ENCODE peak calls at places on chromosomes 1 and 21, in seven cellular contexts. G is GM23338, P is sigmoid colon, B is K562, T is prostate gland, X is breast epithelium, I is Panc1. H is an unnamed sample. For H3K27me3, the result is how much of the 10 kb centered on the place peaks cover.

GRCh38 chr1:156101880-156102279 is 12.6 kb upstream of the LMNA start:
- DNase-seq in G (no peak), T (no peak), P (peak), B (no peak), X (no peak), I (no peak), H (no peak)

GRCh38 chr21:36217711-36218110 is 61.1 kb downstream of the DOP1B start:
- DNase-seq in X (no peak), G (no peak), T (no peak), I (no peak), B (no peak), P (no peak), H (no peak)

GRCh38 chr1:199550384-199551067 is 477.0 kb upstream of the NR5A2 start:
- DNase-seq in P (no peak), I (no peak), B (no peak), G (no peak), X (no peak), T (no peak), H (no peak)

GRCh38 chr21:28822882-28823335 is 169.8 kb downstream of the LTN1 start:
- DNase-seq in T (peak), X (no peak), B (no peak), G (no peak), I (no peak), P (no peak), H (no peak)

GRCh38 chr1:83860506-83861221 is 138.3 kb downstream of the TTLL7 start:
- DNase-seq in B (peak), G (peak), X (peak), I (peak), P (peak), T (peak), H (peak)

GRCh38 chr1:97082160-97082848 is 360.7 kb downstream of the PTBP2 start:
- DNase-seq in X (no peak), B (no peak), G (no peak), P (no peak), T (no peak), I (no peak), H (no peak)

GRCh38 chr1:221335161-221336101 is 406.5 kb downstream of the DUSP10 start:
- DNase-seq in T (no peak), P (peak), B (no peak), G (no peak), I (no peak), X (no peak), H (no peak)

GRCh38 chr1:161389691-161390558 is 22.2 kb upstream of the CFAP126 start:
- DNase-seq in T (peak), I (peak), P (peak), X (peak), B (peak), G (peak), H (peak)

GRCh38 chr1:158798531-158798930 is 17.5 kb upstream of the OR6N2 start:
- DNase-seq in B (no peak), T (no peak), G (no peak), P (no peak), X (no peak), I (no peak), H (no peak)

GRCh38 chr1:4081806-4082645 is 182.0 kb upstream of the C1orf174 start:
- DNase-seq in I (no peak), B (no peak), P (peak), T (no peak), G (no peak), X (peak), H (peak)

GRCh38 chr21:42763578-42764442 is 110.4 kb downstream of the PDE9A start:
- DNase-seq in P (no peak), G (no peak), I (no peak), B (peak), X (no peak), T (no peak), H (peak)

GRCh38 chr1:7606096-7606495 is 165.0 kb upstream of the VAMP3 start:
- DNase-seq in I (no peak), B (no peak), X (no peak), G (no peak), T (no peak), P (peak), H (peak)

GRCh38 chr1:33036526-33037503 is at the start of gene AK2:
- DNase-seq in G (peak), I (peak), B (peak), X (peak), P (peak), T (peak), H (peak)

GRCh38 chr1:54460861-54461382 is 54.7 kb upstream of the SSBP3 start:
- DNase-seq in B (no peak), X (no peak), P (peak), G (no peak), I (no peak), T (no peak), H (no peak)

GRCh38 chr1:38062361-38063288 is 16.0 kb upstream of the POU3F1 start:
- DNase-seq in T (no peak), B (no peak), P (no peak), G (no peak), I (no peak), X (no peak), H (no peak)

GRCh38 chr1:228141871-228142615 is 2.0 kb downstream of the GUK1 start:
- DNase-seq in B (no peak), P (peak), G (no peak), I (no peak), T (no peak), X (no peak), H (peak)

GRCh38 chr1:93629101-93630059 is 52.3 kb downstream of the BCAR3 start:
- DNase-seq in P (no peak), B (peak), G (peak), T (peak), I (peak), X (peak), H (no peak)

GRCh38 chr1:109498161-109498801 is 4.4 kb downstream of the CYB561D1 start:
- DNase-seq in T (no peak), I (no peak), B (peak), P (no peak), G (peak), X (no peak), H (no peak)

GRCh38 chr1:164645921-164646320 is 86.9 kb downstream of the PBX1 start:
- DNase-seq in B (no peak), I (no peak), X (no peak), T (no peak), P (no peak), G (no peak), H (no peak)

DNA sequence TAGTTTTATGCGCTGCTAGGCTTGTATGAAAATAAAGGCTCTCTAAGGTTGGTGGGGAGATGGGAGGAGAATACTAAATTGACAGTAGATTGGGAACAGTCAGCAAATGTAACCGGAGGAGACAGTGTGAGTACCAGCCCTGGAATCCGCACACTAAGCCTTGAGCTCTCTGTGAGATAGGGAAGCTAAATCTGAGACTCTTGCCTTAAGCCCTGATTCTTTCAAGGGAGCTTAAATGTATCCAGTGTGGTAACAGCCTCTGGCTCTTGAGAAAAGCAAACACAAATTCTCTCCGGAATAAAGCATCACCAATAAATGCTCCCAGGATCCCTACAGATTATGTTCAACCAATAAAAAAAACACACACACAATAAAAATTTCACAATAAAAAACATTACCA is 33.0 kb upstream of the PDPN start:
- DNase-seq in T (no peak), P (no peak), I (no peak), X (no peak), B (no peak), G (no peak), H (no peak)
- H3K4me3 ChIP-seq in T (no peak), P (no peak), I (no peak), X (no peak), B (no peak), G (no peak), H (no peak)

GRCh38 chr1:148315081-148315811 is 163.2 kb upstream of the NBPF11 start:
- DNase-seq in B (no peak), I (no peak), G (no peak), X (no peak), T (no peak), P (no peak), H (no peak)
- H3K27me3 ChIP-seq in B (under half), I (under half), G (half or more), X (under half), T (under half), P (half or more), H (under half)

GRCh38 chr1:26724938-26725337 is 29.1 kb downstream of the ARID1A start:
- DNase-seq in B (no peak), P (no peak), I (no peak), X (no peak), T (no peak), G (peak), H (no peak)

GRCh38 chr1:26726784-26727183 is 31.0 kb downstream of the ARID1A start:
- DNase-seq in B (no peak), T (no peak), G (no peak), X (no peak), I (no peak), P (no peak), H (no peak)

GRCh38 chr1:26724118-26724517 is 28.3 kb downstream of the ARID1A start:
- DNase-seq in P (no peak), G (no peak), I (no peak), X (no peak), B (no peak), T (no peak), H (no peak)

GRCh38 chr1:26721669-26722355 is 26.0 kb downstream of the ARID1A start:
- DNase-seq in I (no peak), B (peak), X (no peak), P (no peak), G (no peak), T (no peak), H (no peak)

GRCh38 chr1:26723013-26723991 is 27.5 kb downstream of the ARID1A start:
- DNase-seq in P (peak), T (peak), I (no peak), B (peak), G (peak), X (peak), H (peak)
- TF ChIP-seq POLR2AphosphoS5 in P (peak), T (peak), I (peak), B (peak), G (peak), X (peak), H (peak)

GRCh38 chr1:61605607-61606321 is 119.2 kb downstream of the TM2D1 start:
- DNase-seq in B (no peak), P (no peak), X (no peak), G (no peak), I (no peak), T (no peak), H (no peak)
- H3K4me3 ChIP-seq in B (no peak), P (no peak), X (no peak), G (no peak), I (no peak), T (no peak), H (no peak)

DNA sequence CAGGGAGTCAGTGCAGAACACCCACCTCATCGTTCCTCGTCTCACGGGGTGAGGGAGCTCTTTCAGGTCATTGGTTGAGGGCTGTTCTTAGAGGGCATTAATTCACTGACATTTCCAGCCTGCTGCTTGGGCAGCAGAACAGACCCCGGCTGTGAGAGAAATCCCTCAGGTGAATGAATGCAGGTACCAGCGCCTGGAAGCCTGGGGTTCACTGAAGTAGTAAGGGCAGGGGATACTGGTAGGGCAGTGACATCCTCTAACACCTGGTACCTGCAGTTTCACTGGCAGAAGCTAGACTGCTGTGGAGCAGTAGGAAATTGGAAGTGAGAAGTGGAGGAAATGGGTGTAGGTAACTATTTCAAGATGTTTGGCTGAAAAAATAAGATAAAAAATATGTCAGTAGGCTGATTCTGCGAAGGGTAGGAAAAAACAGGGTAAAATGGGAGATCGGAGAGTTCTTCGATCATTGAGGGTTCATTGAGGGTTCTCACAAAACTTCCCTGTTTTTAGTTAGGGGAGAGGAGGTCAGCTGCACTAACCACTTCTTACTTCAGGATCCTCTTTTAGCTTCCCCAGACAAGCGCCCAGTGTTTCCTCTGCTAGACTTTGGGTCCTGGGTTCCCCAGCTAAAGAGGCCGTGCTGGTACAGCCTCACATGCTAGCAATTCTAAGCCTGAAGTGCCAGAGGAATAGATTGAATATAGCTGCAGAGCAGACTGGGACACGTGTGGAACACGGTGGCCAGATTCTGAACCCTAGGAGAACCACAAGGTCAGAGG is 55.2 kb downstream of the RNF220 start:
- DNase-seq in X (no peak), G (no peak), I (no peak), P (no peak), T (no peak), B (no peak), H (no peak)
- H3K27me3 ChIP-seq in X (under half), G (under half), I (under half), P (under half), T (under half), B (under half), H (under half)

H was measured in spleen.